ENCODE peak calls at places on chromosomes 4 and X, in nine cellular contexts. R, X, Z, O, S, B, J, Q and P are unnamed samples.

GRCh38 chr4:25002679-25003078 is 28.1 kb downstream of the LGI2 start:
- DNase-seq in Q (no peak), S (no peak), Z (no peak), R (no peak), X (no peak), O (no peak), J (no peak), B (no peak), P (no peak)

GRCh38 chr4:65893957-65894755 is 223.9 kb upstream of the EPHA5 start:
- DNase-seq in O (no peak), R (no peak), X (no peak), S (no peak), J (no peak), Z (no peak), Q (no peak), B (no peak), P (no peak)

GRCh38 chrX:55057691-55058249 is 17.1 kb upstream of the PAGE2B start:
- DNase-seq in B (no peak), R (peak), X (peak), J (no peak), O (no peak), Q (no peak), S (no peak), Z (peak), P (no peak)

GRCh38 chr4:54152846-54153600 is 53.1 kb downstream of the GSX2 start:
- DNase-seq in X (peak), S (no peak), R (no peak), B (no peak), O (no peak), Q (no peak), Z (no peak), J (no peak), P (no peak)

GRCh38 chr4:152953514-152953913 is 17.4 kb downstream of the FHDC1 start:
- DNase-seq in S (no peak), O (no peak), J (no peak), B (no peak), Q (no peak), X (no peak), R (no peak), Z (no peak), P (no peak)

GRCh38 chr4:176380352-176381157 is 60.8 kb downstream of the SPCS3 start:
- DNase-seq in O (no peak), X (no peak), S (no peak), B (no peak), Z (no peak), Q (no peak), J (no peak), R (no peak), P (no peak)

GRCh38 chr4:129140521-129140920 is 44.6 kb downstream of the C4orf33 start:
- DNase-seq in B (no peak), X (no peak), Q (no peak), J (no peak), O (no peak), Z (no peak), S (no peak), R (no peak), P (no peak)

GRCh38 chr4:169618286-169618685 is 2.1 kb upstream of the CLCN3 start:
- DNase-seq in R (no peak), S (no peak), X (peak), J (no peak), B (no peak), O (no peak), Z (no peak), Q (no peak), P (no peak)

GRCh38 chrX:148871422-148872152 is 371.2 kb downstream of the AFF2 start:
- DNase-seq in S (no peak), Q (no peak), B (no peak), Z (no peak), J (no peak), O (no peak), R (no peak), X (peak), P (no peak)

GRCh38 chr4:26302390-26302897 is 18.4 kb upstream of the RBPJ start:
- DNase-seq in Q (no peak), R (no peak), B (no peak), O (no peak), Z (no peak), J (no peak), X (no peak), S (no peak), P (peak)

GRCh38 chr4:181952478-181952877 is 290.7 kb upstream of the TENM3 start:
- DNase-seq in B (no peak), S (no peak), J (no peak), Z (no peak), R (no peak), X (peak), O (no peak), Q (no peak), P (no peak)

GRCh38 chrX:134406230-134406794 is 53.7 kb upstream of the HPRT1 start:
- DNase-seq in B (no peak), J (no peak), Q (no peak), O (no peak), R (no peak), Z (no peak), S (no peak), X (no peak), P (no peak)

GRCh38 chrX:150581093-150581775 is 12.8 kb downstream of the MTM1 start:
- DNase-seq in Q (no peak), B (no peak), R (no peak), J (no peak), O (no peak), Z (no peak), S (no peak), X (peak), P (no peak)

GRCh38 chrX:120741452-120741851 is 111.6 kb upstream of the C1GALT1C1 start:
- DNase-seq in O (no peak), S (no peak), X (no peak), Z (no peak), B (no peak), Q (no peak), J (no peak), R (no peak), P (no peak)

GRCh38 chr4:171812377-171813194 is 618 bp upstream of the GALNTL6 start:
- DNase-seq in Z (no peak), J (no peak), X (no peak), S (no peak), R (no peak), B (no peak), O (no peak), Q (peak), P (no peak)

GRCh38 chr4:108492816-108493595 is 127.4 kb upstream of the RPL34 start:
- DNase-seq in Q (no peak), S (no peak), O (peak), J (no peak), Z (no peak), B (no peak), R (no peak), X (peak), P (no peak)

GRCh38 chrX:153061732-153062131 is 5.5 kb downstream of the PNMA3 start:
- DNase-seq in S (no peak), J (no peak), O (no peak), X (peak), Z (no peak), Q (no peak), R (no peak), B (no peak), P (no peak)

GRCh38 chr4:86957214-86957613 is 22.4 kb downstream of the AFF1 start:
- DNase-seq in J (no peak), B (no peak), Q (no peak), S (no peak), O (no peak), X (peak), R (no peak), Z (no peak), P (no peak)

GRCh38 chr4:140255467-140255866 is 101.5 kb upstream of the MAML3 start:
- DNase-seq in O (no peak), R (no peak), X (peak), J (no peak), B (no peak), Z (no peak), Q (no peak), S (no peak), P (no peak)

GRCh38 chr4:113827285-113827684 is 65.7 kb upstream of the CAMK2D start:
- DNase-seq in J (no peak), Q (no peak), R (no peak), O (no peak), B (no peak), X (peak), S (no peak), Z (no peak), P (no peak)

GRCh38 chr4:4270529-4270928 is 19.4 kb downstream of the LYAR start:
- DNase-seq in R (no peak), J (no peak), Z (no peak), X (no peak), O (no peak), S (no peak), B (no peak), Q (no peak), P (no peak)

GRCh38 chr4:129218355-129218754 is 122.4 kb downstream of the C4orf33 start:
- DNase-seq in J (no peak), Q (no peak), X (no peak), S (no peak), B (no peak), Z (no peak), R (no peak), O (no peak), P (no peak)

GRCh38 chr4:88569944-88570455 is 22.3 kb upstream of the HERC3 start:
- DNase-seq in X (no peak), Z (no peak), R (no peak), S (no peak), Q (no peak), O (no peak), B (no peak), J (no peak), P (no peak)

GRCh38 chr4:143358923-143359694 is 22.4 kb downstream of the GAB1 start:
- DNase-seq in Z (no peak), X (peak), B (no peak), J (no peak), R (no peak), O (no peak), S (no peak), Q (no peak), P (peak)

GRCh38 chr4:88610771-88611170 is 18.5 kb downstream of the HERC3 start:
- DNase-seq in S (peak), J (no peak), Z (no peak), O (no peak), Q (peak), B (no peak), X (peak), R (no peak), P (no peak)

GRCh38 chrX:79084923-79085322 is 59.6 kb upstream of the GPR174 start:
- DNase-seq in J (no peak), R (no peak), B (no peak), O (no peak), Z (no peak), X (no peak), Q (no peak), S (no peak), P (no peak)

GRCh38 chrX:65668362-65669310 is 1.2 kb downstream of the MSN start:
- DNase-seq in R (peak), Z (peak), J (peak), Q (peak), B (peak), X (peak), O (peak), S (peak), P (no peak)

GRCh38 chr4:187333151-187333550 is 609.5 kb upstream of the FAT1 start:
- DNase-seq in X (peak), R (no peak), Q (no peak), J (no peak), S (no peak), O (no peak), Z (no peak), B (no peak), P (no peak)

GRCh38 chr4:122083971-122084370 is 68.2 kb upstream of the BLTP1 start:
- DNase-seq in O (no peak), X (no peak), Q (no peak), J (no peak), R (no peak), B (no peak), S (no peak), Z (no peak), P (no peak)

GRCh38 chr4:8269535-8270417 is at the start of gene HTRA3:
- DNase-seq in R (no peak), J (no peak), X (peak), Q (no peak), Z (no peak), S (peak), B (no peak), O (no peak), P (no peak)

GRCh38 chr4:143586080-143586479 is 72.6 kb downstream of the SMARCA5 start:
- DNase-seq in S (no peak), J (no peak), B (no peak), Z (no peak), O (no peak), X (peak), R (no peak), Q (no peak), P (no peak)

GRCh38 chrX:49838374-49838773 is 9.3 kb downstream of the PAGE4 start:
- DNase-seq in Q (no peak), S (no peak), Z (no peak), R (no peak), O (no peak), B (no peak), J (no peak), X (peak), P (no peak)

GRCh38 chr4:110361921-110362320 is 114.0 kb upstream of the ENPEP start:
- DNase-seq in X (no peak), S (no peak), J (no peak), O (no peak), Q (no peak), B (no peak), R (no peak), Z (no peak), P (no peak)

GRCh38 chr4:8315343-8316250 is 46.0 kb downstream of the HTRA3 start:
- DNase-seq in X (peak), Q (peak), J (no peak), O (no peak), R (no peak), S (peak), B (no peak), Z (no peak), P (no peak)